ENCODE peak calls at places on chromosomes 4 and X, in ten cellular contexts. One of them, this sample, is unnamed.

GRCh38 chr4:26235500-26235899 is 85.3 kb upstream of the RBPJ start:
- DNase-seq in NB4: peak
- DNase-seq in transverse colon: peak
- DNase-seq in heart left ventricle: peak
- DNase-seq in ovary: no peak
- DNase-seq in prostate gland: no peak
- DNase-seq in esophagus muscularis mucosa: no peak
- DNase-seq in IMR-90: peak
- DNase-seq in H54: no peak
- DNase-seq in GM12891: no peak
- DNase-seq in this sample: peak

GRCh38 chr4:176919631-176920030 is 126.9 kb upstream of the VEGFC start:
- DNase-seq in ovary: no peak
- DNase-seq in transverse colon: no peak
- DNase-seq in heart left ventricle: no peak
- DNase-seq in H54: no peak
- DNase-seq in esophagus muscularis mucosa: no peak
- DNase-seq in IMR-90: no peak
- DNase-seq in NB4: no peak
- DNase-seq in GM12891: no peak
- DNase-seq in prostate gland: no peak
- DNase-seq in this sample: no peak

GRCh38 chrX:45850197-45850774 is 649.6 kb upstream of the DIPK2B start:
- DNase-seq in GM12891: no peak
- DNase-seq in ovary: peak
- DNase-seq in transverse colon: no peak
- DNase-seq in NB4: peak
- DNase-seq in heart left ventricle: no peak
- DNase-seq in esophagus muscularis mucosa: no peak
- DNase-seq in prostate gland: no peak
- DNase-seq in H54: no peak
- DNase-seq in IMR-90: no peak
- DNase-seq in this sample: no peak

GRCh38 chr4:54318904-54319303 is 89.8 kb downstream of the PDGFRA start:
- DNase-seq in GM12891: peak
- DNase-seq in heart left ventricle: no peak
- DNase-seq in NB4: peak
- DNase-seq in ovary: no peak
- DNase-seq in esophagus muscularis mucosa: no peak
- DNase-seq in IMR-90: peak
- DNase-seq in prostate gland: no peak
- DNase-seq in transverse colon: no peak
- DNase-seq in H54: peak
- DNase-seq in this sample: no peak

GRCh38 chr4:71272976-71273375 is 65.8 kb upstream of the SLC4A4 start:
- DNase-seq in esophagus muscularis mucosa: no peak
- DNase-seq in H54: no peak
- DNase-seq in transverse colon: no peak
- DNase-seq in ovary: no peak
- DNase-seq in IMR-90: no peak
- DNase-seq in heart left ventricle: no peak
- DNase-seq in prostate gland: no peak
- DNase-seq in GM12891: no peak
- DNase-seq in NB4: no peak
- DNase-seq in this sample: no peak

GRCh38 chr4:55435136-55435535 is 39.4 kb downstream of the TMEM165 start:
- DNase-seq in heart left ventricle: no peak
- DNase-seq in H54: no peak
- DNase-seq in ovary: no peak
- DNase-seq in prostate gland: no peak
- DNase-seq in IMR-90: peak
- DNase-seq in GM12891: no peak
- DNase-seq in NB4: no peak
- DNase-seq in esophagus muscularis mucosa: no peak
- DNase-seq in transverse colon: no peak
- DNase-seq in this sample: no peak

GRCh38 chr4:7753931-7754465 is 185.7 kb downstream of the AFAP1 start:
- DNase-seq in NB4: no peak
- DNase-seq in heart left ventricle: no peak
- DNase-seq in H54: no peak
- DNase-seq in IMR-90: no peak
- DNase-seq in esophagus muscularis mucosa: no peak
- DNase-seq in prostate gland: no peak
- DNase-seq in transverse colon: no peak
- DNase-seq in ovary: no peak
- DNase-seq in GM12891: no peak
- DNase-seq in this sample: no peak

GRCh38 chrX:20267924-20268701 is 1.4 kb upstream of the RPS6KA3 start:
- DNase-seq in heart left ventricle: peak
- DNase-seq in ovary: peak
- DNase-seq in IMR-90: no peak
- DNase-seq in NB4: no peak
- DNase-seq in GM12891: peak
- DNase-seq in prostate gland: peak
- DNase-seq in H54: no peak
- DNase-seq in esophagus muscularis mucosa: no peak
- DNase-seq in transverse colon: peak
- DNase-seq in this sample: peak

GRCh38 chr4:38145741-38146140 is 185.5 kb downstream of the PTTG2 start:
- DNase-seq in prostate gland: no peak
- DNase-seq in heart left ventricle: no peak
- DNase-seq in transverse colon: no peak
- DNase-seq in H54: no peak
- DNase-seq in esophagus muscularis mucosa: no peak
- DNase-seq in GM12891: no peak
- DNase-seq in ovary: no peak
- DNase-seq in IMR-90: peak
- DNase-seq in NB4: no peak
- DNase-seq in this sample: no peak

GRCh38 chr4:168383510-168383909 is 65.0 kb upstream of the DDX60 start:
- DNase-seq in transverse colon: no peak
- DNase-seq in GM12891: no peak
- DNase-seq in H54: no peak
- DNase-seq in heart left ventricle: no peak
- DNase-seq in prostate gland: no peak
- DNase-seq in esophagus muscularis mucosa: no peak
- DNase-seq in NB4: no peak
- DNase-seq in ovary: no peak
- DNase-seq in IMR-90: no peak
- DNase-seq in this sample: no peak

GRCh38 chr4:110287130-110287529 is 88.7 kb upstream of the ELOVL6 start:
- DNase-seq in esophagus muscularis mucosa: no peak
- DNase-seq in prostate gland: no peak
- DNase-seq in heart left ventricle: no peak
- DNase-seq in IMR-90: peak
- DNase-seq in H54: peak
- DNase-seq in transverse colon: no peak
- DNase-seq in GM12891: peak
- DNase-seq in NB4: no peak
- DNase-seq in ovary: no peak
- DNase-seq in this sample: no peak

DNA sequence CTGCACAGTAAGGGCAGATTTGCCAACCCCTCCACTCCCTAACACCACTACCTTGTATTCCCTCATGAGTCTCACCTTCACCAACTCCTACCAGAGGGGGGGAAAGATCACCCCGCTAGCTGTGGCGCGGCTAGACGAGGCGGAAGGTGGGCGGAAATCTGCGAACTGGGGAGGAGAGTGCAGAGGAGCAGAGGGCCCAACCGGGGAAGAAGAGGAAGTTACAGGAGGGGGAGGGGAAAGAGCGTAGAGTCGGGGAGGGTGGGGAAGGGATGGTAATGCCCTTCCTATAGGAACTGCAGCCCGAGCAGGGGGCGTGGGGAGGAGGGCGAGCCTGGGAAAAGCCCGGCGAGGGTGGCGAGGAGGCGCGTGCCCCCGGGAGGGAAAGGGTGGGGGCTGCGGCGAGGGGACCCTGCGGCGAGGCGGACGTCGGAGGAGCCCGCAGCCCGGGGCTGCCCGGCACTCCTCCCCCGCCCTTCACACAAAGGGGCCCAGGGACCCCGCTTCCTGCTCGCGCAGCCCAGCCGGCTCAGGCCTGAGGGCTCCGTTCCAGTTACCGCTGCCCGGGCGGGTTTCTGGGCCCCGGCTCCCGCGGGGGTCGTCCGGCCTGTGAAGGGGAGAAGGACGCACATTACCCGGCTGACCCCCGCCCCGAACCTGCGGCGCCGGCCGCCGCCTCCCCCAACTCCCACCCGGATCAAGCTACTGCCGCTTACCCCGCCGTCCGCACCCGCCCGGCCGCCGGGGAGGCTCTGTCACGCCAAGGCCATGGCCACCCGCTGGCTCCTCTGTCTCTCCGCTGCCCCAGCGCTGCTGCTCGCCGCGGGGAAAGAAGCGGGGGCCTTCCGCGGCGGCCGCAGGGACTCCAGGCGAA is 1.8 kb downstream of the RAP2C start:
- DNase-seq in GM12891: peak
- DNase-seq in H54: peak
- DNase-seq in transverse colon: peak
- DNase-seq in prostate gland: peak
- DNase-seq in NB4: peak
- DNase-seq in esophagus muscularis mucosa: no peak
- DNase-seq in heart left ventricle: peak
- DNase-seq in IMR-90: peak
- DNase-seq in ovary: peak
- DNase-seq in this sample: peak
- TF ChIP-seq POLR2A in GM12891: peak
- TF ChIP-seq POLR2A in H54: peak
- TF ChIP-seq POLR2A in transverse colon: peak
- TF ChIP-seq POLR2A in prostate gland: no peak
- TF ChIP-seq POLR2A in NB4: peak
- TF ChIP-seq POLR2A in esophagus muscularis mucosa: no peak
- TF ChIP-seq POLR2A in heart left ventricle: no peak
- TF ChIP-seq POLR2A in IMR-90: no peak
- TF ChIP-seq POLR2A in ovary: no peak
- TF ChIP-seq POLR2A in this sample: no peak

DNA sequence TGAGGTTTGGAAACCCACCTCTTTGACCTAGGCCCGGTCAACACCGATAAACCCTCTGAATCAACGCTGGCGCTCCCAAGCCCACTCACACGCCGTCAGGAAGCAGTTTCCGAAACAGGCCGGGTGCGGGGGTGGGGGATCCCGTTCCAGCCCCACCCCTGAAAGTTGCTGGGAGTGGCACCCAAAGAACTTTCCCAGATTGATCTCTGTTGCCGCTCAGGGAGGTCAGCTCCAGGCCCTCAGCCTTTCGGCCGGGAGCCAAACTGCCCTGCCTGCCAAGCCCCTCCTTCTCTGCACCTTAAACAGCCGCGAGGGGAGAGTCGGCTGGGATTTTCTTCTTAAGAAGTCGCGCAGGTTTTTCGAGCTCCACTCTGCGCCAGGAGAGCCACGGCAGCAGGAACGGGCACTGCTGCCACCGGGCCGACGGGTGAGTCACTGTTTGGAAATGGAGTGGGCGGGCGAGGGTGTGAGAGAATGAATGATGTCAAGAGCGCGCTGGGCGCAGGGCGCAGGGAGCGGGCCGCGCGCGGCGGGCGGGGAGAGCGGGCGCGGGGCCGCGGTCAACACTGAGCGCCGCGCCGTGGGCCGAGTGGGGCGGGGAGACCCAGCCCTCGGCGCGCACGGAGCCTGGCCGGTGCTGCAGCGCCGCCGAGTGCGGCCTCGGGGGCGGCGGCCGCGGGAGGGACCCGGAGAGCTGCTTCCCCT is at the start of gene SGMS2:
- DNase-seq in prostate gland: peak
- DNase-seq in esophagus muscularis mucosa: peak
- DNase-seq in NB4: peak
- DNase-seq in H54: peak
- DNase-seq in ovary: peak
- DNase-seq in heart left ventricle: peak
- DNase-seq in GM12891: peak
- DNase-seq in IMR-90: peak
- DNase-seq in transverse colon: peak
- DNase-seq in this sample: peak
- TF ChIP-seq POLR2A in prostate gland: peak
- TF ChIP-seq POLR2A in esophagus muscularis mucosa: no peak
- TF ChIP-seq POLR2A in NB4: no peak
- TF ChIP-seq POLR2A in H54: peak
- TF ChIP-seq POLR2A in ovary: peak
- TF ChIP-seq POLR2A in heart left ventricle: peak
- TF ChIP-seq POLR2A in GM12891: no peak
- TF ChIP-seq POLR2A in IMR-90: peak
- TF ChIP-seq POLR2A in transverse colon: peak
- TF ChIP-seq POLR2A in this sample: peak

GRCh38 chr4:150647008-150647407 is 65.1 kb downstream of the MAB21L2 start:
- DNase-seq in GM12891: no peak
- DNase-seq in transverse colon: no peak
- DNase-seq in esophagus muscularis mucosa: no peak
- DNase-seq in heart left ventricle: no peak
- DNase-seq in ovary: no peak
- DNase-seq in IMR-90: peak
- DNase-seq in prostate gland: no peak
- DNase-seq in NB4: no peak
- DNase-seq in H54: no peak
- DNase-seq in this sample: no peak

GRCh38 chr4:150641604-150642003 is 59.7 kb downstream of the MAB21L2 start:
- DNase-seq in NB4: no peak
- DNase-seq in heart left ventricle: no peak
- DNase-seq in prostate gland: no peak
- DNase-seq in GM12891: no peak
- DNase-seq in esophagus muscularis mucosa: no peak
- DNase-seq in transverse colon: no peak
- DNase-seq in IMR-90: no peak
- DNase-seq in ovary: no peak
- DNase-seq in H54: no peak
- DNase-seq in this sample: no peak
- TF ChIP-seq POLR2A in NB4: no peak
- TF ChIP-seq POLR2A in heart left ventricle: no peak
- TF ChIP-seq POLR2A in prostate gland: no peak
- TF ChIP-seq POLR2A in GM12891: no peak
- TF ChIP-seq POLR2A in esophagus muscularis mucosa: no peak
- TF ChIP-seq POLR2A in transverse colon: no peak
- TF ChIP-seq POLR2A in IMR-90: no peak
- TF ChIP-seq POLR2A in ovary: no peak
- TF ChIP-seq POLR2A in H54: no peak
- TF ChIP-seq POLR2A in this sample: no peak

GRCh38 chr4:10088135-10089010 is 28.2 kb downstream of the WDR1 start:
- DNase-seq in NB4: no peak
- DNase-seq in H54: no peak
- DNase-seq in heart left ventricle: peak
- DNase-seq in esophagus muscularis mucosa: no peak
- DNase-seq in transverse colon: no peak
- DNase-seq in ovary: peak
- DNase-seq in IMR-90: no peak
- DNase-seq in GM12891: no peak
- DNase-seq in prostate gland: peak
- DNase-seq in this sample: no peak
- TF ChIP-seq POLR2A in NB4: no peak
- TF ChIP-seq POLR2A in H54: no peak
- TF ChIP-seq POLR2A in heart left ventricle: no peak
- TF ChIP-seq POLR2A in esophagus muscularis mucosa: no peak
- TF ChIP-seq POLR2A in transverse colon: no peak
- TF ChIP-seq POLR2A in ovary: no peak
- TF ChIP-seq POLR2A in IMR-90: no peak
- TF ChIP-seq POLR2A in GM12891: no peak
- TF ChIP-seq POLR2A in prostate gland: no peak
- TF ChIP-seq POLR2A in this sample: no peak

This sample was measured in esophagus squamous epithelium.